ENCODE peak calls at places on chromosomes 12 and 14, in six cellular contexts. I, Q, C, R, O and Z are unnamed samples.

GRCh38 chr12:75933136-75933535 is 98.4 kb downstream of the PHLDA1 start:
- DNase-seq in I (no peak), Q (no peak), C (no peak), R (no peak), O (peak; percentile 81), Z (no peak)

GRCh38 chr12:6215932-6216494 is 15.8 kb downstream of the CD9 start:
- DNase-seq in I (no peak), Q (peak; percentile 92), C (peak; percentile 96), R (no peak), O (peak; percentile 100), Z (no peak)

GRCh38 chr12:110114596-110114995 is 9.6 kb upstream of the IFT81 start:
- DNase-seq in I (no peak), Q (no peak), C (no peak), R (no peak), O (no peak), Z (no peak)

GRCh38 chr14:99203080-99203479 is 68.9 kb downstream of the BCL11B start:
- DNase-seq in I (no peak), Q (no peak), C (no peak), R (no peak), O (no peak), Z (no peak)

GRCh38 chr12:87827638-87828264 is 201.4 kb downstream of the C12orf50 start:
- DNase-seq in I (no peak), Q (no peak), C (no peak), R (no peak), O (peak; percentile 76), Z (no peak)

GRCh38 chr12:49626169-49626835 is 2.9 kb downstream of the PRPF40B start:
- DNase-seq in I (no peak), Q (no peak), C (no peak), R (no peak), O (peak; percentile 53), Z (no peak)

GRCh38 chr14:28323951-28324741 is 442.4 kb upstream of the FOXG1 start:
- DNase-seq in I (no peak), Q (no peak), C (no peak), R (no peak), O (peak; percentile 20), Z (no peak)

GRCh38 chr12:122834229-122834920 is 882 bp upstream of the HIP1R start:
- DNase-seq in I (peak; percentile 58), Q (no peak), C (no peak), R (no peak), O (peak; percentile 45), Z (peak; percentile 59)

GRCh38 chr12:47184813-47185212 is 105.1 kb upstream of the AMIGO2 start:
- DNase-seq in I (no peak), Q (no peak), C (no peak), R (no peak), O (peak; percentile 94), Z (no peak)

GRCh38 chr14:91035855-91036254 is 24.6 kb downstream of the RPS6KA5 start:
- DNase-seq in I (no peak), Q (no peak), C (no peak), R (peak; percentile 20), O (no peak), Z (no peak)

GRCh38 chr14:57486767-57487379 is 6.8 kb downstream of the CCDC198 start:
- DNase-seq in I (peak; percentile 41), Q (no peak), C (no peak), R (no peak), O (peak; percentile 32), Z (peak; percentile 13)

GRCh38 chr12:1919284-1919683 is 832 bp upstream of the CACNA2D4 start:
- DNase-seq in I (no peak), Q (no peak), C (no peak), R (peak; percentile 10), O (no peak), Z (no peak)

GRCh38 chr12:119024226-119024810 is 43.0 kb downstream of the SRRM4 start:
- DNase-seq in I (no peak), Q (no peak), C (no peak), R (no peak), O (no peak), Z (no peak)

GRCh38 chr12:111420494-111420893 is 14.8 kb downstream of the SH2B3 start:
- DNase-seq in I (no peak), Q (no peak), C (no peak), R (no peak), O (no peak), Z (no peak)

GRCh38 chr12:50326636-50327284 is 43.4 kb upstream of the LIMA1 start:
- DNase-seq in I (peak; percentile 65), Q (no peak), C (no peak), R (no peak), O (peak; percentile 44), Z (no peak)

GRCh38 chr12:67431436-67432049 is 162.4 kb downstream of the CAND1 start:
- DNase-seq in I (no peak), Q (no peak), C (no peak), R (no peak), O (peak; percentile 32), Z (no peak)

GRCh38 chr12:50927356-50927755 is 25.0 kb upstream of the HIGD1C start:
- DNase-seq in I (no peak), Q (no peak), C (no peak), R (no peak), O (no peak), Z (no peak)

GRCh38 chr14:101963611-101964296 is 619 bp upstream of the DYNC1H1 start:
- DNase-seq in I (no peak), Q (no peak), C (no peak), R (no peak), O (no peak), Z (no peak)

GRCh38 chr12:31222620-31223222 is 103.2 kb downstream of the SINHCAF start:
- DNase-seq in I (no peak), Q (no peak), C (no peak), R (peak; percentile 5), O (no peak), Z (no peak)

GRCh38 chr12:90682398-90682797 is 272.6 kb downstream of the CCER1 start:
- DNase-seq in I (no peak), Q (no peak), C (no peak), R (no peak), O (peak; percentile 21), Z (no peak)

GRCh38 chr12:95633671-95634465 is 82.6 kb upstream of the USP44 start:
- DNase-seq in I (no peak), Q (no peak), C (no peak), R (no peak), O (peak; percentile 85), Z (no peak)

GRCh38 chr12:121524196-121524930 is 56.5 kb downstream of the KDM2B start:
- DNase-seq in I (no peak), Q (no peak), C (no peak), R (no peak), O (no peak), Z (no peak)

GRCh38 chr12:21992823-21993222 is 51.6 kb upstream of the ABCC9 start:
- DNase-seq in I (no peak), Q (no peak), C (no peak), R (peak; percentile 15), O (no peak), Z (no peak)

GRCh38 chr12:24111591-24111990 is 162.1 kb upstream of the SOX5 start:
- DNase-seq in I (no peak), Q (no peak), C (no peak), R (no peak), O (no peak), Z (no peak)

GRCh38 chr14:74614508-74615495 is 2.8 kb upstream of the LTBP2 start:
- DNase-seq in I (no peak), Q (no peak), C (no peak), R (peak; percentile 57), O (peak; percentile 66), Z (no peak)

GRCh38 chr14:64340560-64341196 is 46.5 kb upstream of the ESR2 start:
- DNase-seq in I (no peak), Q (no peak), C (no peak), R (no peak), O (no peak), Z (no peak)

GRCh38 chr14:64338616-64339316 is 44.6 kb upstream of the ESR2 start:
- DNase-seq in I (peak; percentile 93), Q (peak; percentile 96), C (peak; percentile 98), R (peak; percentile 97), O (peak; percentile 98), Z (peak; percentile 90)

DNA sequence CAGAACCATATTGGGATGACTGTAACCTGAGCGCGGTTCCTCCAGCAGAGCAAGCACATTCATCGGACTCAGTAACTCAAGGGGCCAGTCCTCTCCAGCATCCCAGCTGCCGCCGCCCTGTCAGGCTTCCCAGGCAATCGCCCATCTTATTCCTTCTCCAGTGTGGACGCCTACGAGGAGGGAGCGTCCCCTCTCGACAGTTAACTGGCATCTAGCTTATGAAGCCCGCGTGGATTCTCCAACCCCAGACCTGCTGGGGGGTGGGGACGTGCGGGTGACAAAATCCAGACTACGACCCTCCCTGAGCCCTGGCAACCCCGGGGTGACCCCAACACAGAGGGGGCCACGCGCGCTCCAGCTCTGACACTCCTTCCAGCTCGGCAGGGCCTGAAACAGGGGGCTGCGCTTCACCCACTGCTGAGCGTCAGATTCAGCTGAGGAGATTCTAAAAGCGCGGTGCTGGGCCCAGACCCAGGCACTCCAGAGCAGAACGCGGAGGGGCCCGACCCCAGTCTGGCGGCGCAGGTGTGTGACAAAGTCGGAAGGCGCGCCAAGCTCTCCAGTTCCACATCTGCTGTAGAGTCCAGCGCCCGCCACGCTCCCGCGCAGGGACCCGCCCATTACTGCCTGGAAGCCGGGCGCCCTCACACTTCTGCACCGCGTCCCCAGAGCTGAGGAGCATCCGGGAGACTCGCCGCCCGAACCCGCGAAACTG is 43.9 kb upstream of the ESR2 start:
- DNase-seq in I (peak; percentile 47), Q (peak; percentile 70), C (no peak), R (peak; percentile 25), O (peak; percentile 66), Z (peak; percentile 79)
- TF ChIP-seq CTCF in I (peak; percentile 51), Q (no peak), C (no peak), R (no peak), O (peak; percentile 33), Z (no peak)

DNA sequence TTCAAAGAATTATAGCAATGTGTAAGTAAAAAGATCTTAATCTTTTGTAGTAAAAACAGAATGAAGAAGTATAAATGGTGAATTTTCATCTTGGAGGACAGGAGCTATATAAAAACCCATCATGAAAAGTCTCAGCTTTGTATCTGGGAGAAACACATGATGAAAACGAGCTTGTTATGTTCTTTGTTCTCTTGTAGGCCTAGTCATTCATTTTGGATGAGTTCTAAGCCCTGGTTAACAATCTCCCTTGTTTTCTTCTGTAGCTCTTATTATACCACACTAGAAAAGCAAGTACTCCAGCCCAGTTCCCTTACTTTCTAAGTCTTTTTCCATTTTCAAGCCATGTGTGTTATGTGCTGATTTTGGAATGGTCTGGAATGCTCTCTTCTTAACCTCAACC is 463.5 kb upstream of the RGS6 start:
- DNase-seq in I (no peak), Q (no peak), C (no peak), R (no peak), O (no peak), Z (no peak)
- TF ChIP-seq CTCF in I (no peak), Q (no peak), C (no peak), R (no peak), O (no peak), Z (no peak)

GRCh38 chr14:35818346-35819115 is 7.6 kb upstream of the BRMS1L start:
- DNase-seq in I (peak; percentile 86), Q (no peak), C (no peak), R (peak; percentile 28), O (peak; percentile 32), Z (no peak)
- TF ChIP-seq CTCF in I (peak; percentile 90), Q (peak; percentile 51), C (peak; percentile 43), R (peak; percentile 47), O (peak; percentile 66), Z (peak; percentile 70)

DNA sequence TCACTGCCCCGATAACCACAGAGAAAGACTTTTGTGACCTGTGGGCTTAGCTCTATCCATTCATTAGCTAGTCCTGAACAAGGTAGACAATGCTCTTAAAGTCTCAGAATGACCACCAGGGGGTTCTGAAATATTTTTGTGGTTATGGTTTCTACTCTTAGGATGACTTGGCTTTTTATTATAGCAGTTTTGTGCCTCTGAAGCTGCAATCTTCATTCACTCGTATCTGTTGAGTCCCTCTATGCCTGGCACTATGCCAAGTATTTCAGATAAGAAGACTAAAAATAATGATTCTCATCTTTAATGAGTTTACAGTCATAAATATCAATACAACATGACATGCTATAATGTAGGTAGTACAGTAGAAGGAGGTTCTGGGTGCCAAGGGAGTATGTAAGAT is 130.8 kb upstream of the TRHDE start:
- DNase-seq in I (peak; percentile 5), Q (no peak), C (no peak), R (peak; percentile 34), O (peak; percentile 24), Z (no peak)
- TF ChIP-seq CTCF in I (no peak), Q (no peak), C (no peak), R (no peak), O (peak; percentile 20), Z (no peak)